ENCODE peak calls at places on chromosome 19, in seven cellular contexts. Q is M059J; I is RCC 7860; O is stimulated activated CD8-positive, alpha-beta memory T cell treated with anti-CD3 and anti-CD28 coated beads, Interleukin-2, amount 100 ng/mL, for 1 hour; P is aorta; J is HCT116; F is T-helper 2 cell. L is an unnamed sample.

GRCh38 chr19:33558846-33559245 is 37.3 kb upstream of the PEPD start:
- DNase-seq in P (peak), O (no peak), I (no peak), Q (peak), F (no peak), J (no peak), L (no peak)

GRCh38 chr19:40348961-40349507 is 539 bp downstream of the PLD3 start:
- DNase-seq in P (no peak), J (peak), I (no peak), O (no peak), Q (peak), F (no peak), L (peak)

GRCh38 chr19:18894254-18895037 is 1.5 kb downstream of the CERS1 start:
- DNase-seq in P (no peak), J (no peak), O (no peak), Q (peak), I (no peak), F (no peak), L (no peak)

GRCh38 chr19:51470966-51471365 is 7.4 kb upstream of the CEACAM18 start:
- DNase-seq in Q (no peak), J (no peak), P (no peak), I (no peak), O (no peak), F (no peak), L (no peak)

GRCh38 chr19:9251236-9251635 is 506 bp downstream of the OR7E24 start:
- DNase-seq in P (no peak), O (no peak), J (no peak), I (no peak), F (no peak), Q (no peak), L (no peak)

GRCh38 chr19:41959056-41960053 is at the start of gene RABAC1:
- DNase-seq in Q (peak), F (peak), O (peak), I (peak), P (peak), J (peak), L (peak)

GRCh38 chr19:12484011-12484370 is 625 bp downstream of the ZNF709 start:
- DNase-seq in P (no peak), I (no peak), F (no peak), J (no peak), O (no peak), Q (peak), L (no peak)

GRCh38 chr19:16608290-16608704 is 19.7 kb downstream of the MED26 start:
- DNase-seq in F (no peak), J (no peak), Q (peak), I (no peak), O (no peak), P (no peak), L (no peak)

GRCh38 chr19:54644056-54644455 is 13.8 kb downstream of the LILRB1 start:
- DNase-seq in Q (no peak), P (no peak), I (no peak), O (no peak), J (no peak), F (no peak), L (no peak)

GRCh38 chr19:17109962-17110598 is 34.5 kb downstream of the MYO9B start:
- DNase-seq in Q (no peak), P (no peak), O (no peak), F (no peak), J (no peak), I (no peak), L (no peak)

GRCh38 chr19:571127-571974 is 1.0 kb upstream of the BSG start:
- DNase-seq in Q (peak), F (peak), I (no peak), O (no peak), J (no peak), P (peak), L (peak)

L was measured in Caki2.